ENCODE peak calls at places on chromosome 5, in eight cellular contexts. D is cardiac muscle cell; N is CD8-positive, alpha-beta T cell; M is H1; K is sigmoid colon; Y is skeletal muscle cell; B is pancreas; Z is astrocyte of the cerebellum. E is an unnamed sample.

GRCh38 chr5:105168806-105169205 is 1606.2 kb upstream of the NUDT12 start:
- DNase-seq in B (no peak), D (no peak), Z (no peak), Y (no peak), M (no peak), K (no peak), N (no peak), E (no peak)

GRCh38 chr5:97560176-97560993 is 377.3 kb upstream of the RIOK2 start:
- DNase-seq in D (no peak), M (no peak), B (no peak), N (no peak), Y (no peak), K (no peak), Z (no peak), E (no peak)

GRCh38 chr5:87572611-87573010 is 159.9 kb upstream of the CCNH start:
- DNase-seq in B (no peak), N (no peak), Y (no peak), Z (no peak), K (no peak), D (no peak), M (no peak), E (no peak)

GRCh38 chr5:87190687-87191086 is 77.0 kb upstream of the RASA1 start:
- DNase-seq in M (no peak), K (no peak), D (no peak), N (no peak), Y (no peak), Z (no peak), B (no peak), E (no peak)

GRCh38 chr5:157463081-157463480 is 3.1 kb downstream of the NIPAL4 start:
- DNase-seq in D (no peak), Z (no peak), B (no peak), N (no peak), Y (no peak), M (no peak), K (no peak), E (no peak)

GRCh38 chr5:57324159-57324558 is 150.3 kb downstream of the GPBP1 start:
- DNase-seq in Z (no peak), K (no peak), Y (no peak), N (no peak), D (no peak), B (no peak), M (no peak), E (no peak)

GRCh38 chr5:148998174-148998797 is 64.6 kb downstream of the SH3TC2 start:
- DNase-seq in Y (no peak), D (peak; percentile 64), K (no peak), N (no peak), B (peak; percentile 25), M (no peak), Z (no peak), E (peak; percentile 35)

GRCh38 chr5:172082180-172082579 is 75.7 kb upstream of the FBXW11 start:
- DNase-seq in B (no peak), N (no peak), D (no peak), M (no peak), K (peak; percentile 43), Z (no peak), Y (no peak), E (no peak)

GRCh38 chr5:169094586-169095409 is 206.1 kb downstream of the SLIT3 start:
- DNase-seq in Z (no peak), K (no peak), Y (no peak), B (no peak), N (no peak), M (no peak), D (no peak), E (no peak)

GRCh38 chr5:73770172-73770571 is 144.2 kb downstream of the ARHGEF28 start:
- DNase-seq in D (no peak), K (no peak), B (no peak), N (no peak), Y (no peak), M (no peak), Z (no peak), E (no peak)
- H3K4me3 ChIP-seq in D (no peak overlapping the region), K (no peak overlapping the region), B (no peak overlapping the region), N (no peak overlapping the region), Y (no peak overlapping the region), M (no peak overlapping the region), Z (no peak overlapping the region), E (no peak overlapping the region)

GRCh38 chr5:112179290-112179689 is 239.8 kb downstream of the EPB41L4A start:
- DNase-seq in K (no peak), Z (no peak), Y (no peak), B (no peak), D (no peak), N (no peak), M (no peak), E (no peak)
- H3K4me3 ChIP-seq in K (no peak overlapping the region), Z (no peak overlapping the region), Y (no peak overlapping the region), B (no peak overlapping the region), D (no peak overlapping the region), N (no peak overlapping the region), M (no peak overlapping the region), E (no peak overlapping the region)

GRCh38 chr5:177508837-177509236 is 789 bp downstream of the DOK3 start:
- DNase-seq in N (no peak), B (no peak), Y (no peak), M (no peak), K (no peak), D (no peak), Z (no peak), E (no peak)
- H3K4me3 ChIP-seq in N (no peak overlapping the region), B (no peak overlapping the region), Y (peak overlapping the region; percentile 29), M (no peak overlapping the region), K (peak overlapping the region; percentile 42), D (no peak overlapping the region), Z (no peak overlapping the region), E (peak overlapping the region; percentile 30)

DNA sequence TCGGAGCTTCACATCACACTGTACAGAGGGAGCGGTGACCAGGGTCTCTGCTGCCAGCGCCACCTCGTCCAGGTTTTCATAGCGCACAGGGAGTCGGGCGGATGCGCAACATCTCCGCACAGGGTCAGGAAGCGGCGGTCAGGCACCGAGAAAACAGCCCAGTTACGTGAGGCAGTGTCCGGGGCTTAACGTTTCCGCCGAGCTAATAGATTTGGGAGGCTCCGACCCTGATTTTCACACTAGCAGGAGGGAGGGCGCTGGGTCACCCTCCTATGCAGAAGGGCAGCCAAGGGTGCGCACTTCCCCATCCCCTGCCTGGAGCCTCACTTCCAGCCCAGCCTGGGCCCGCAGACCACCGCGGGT is 13.7 kb downstream of the BTNL9 start:
- DNase-seq in Y (no peak), D (no peak), M (no peak), K (no peak), N (no peak), Z (no peak), B (no peak), E (no peak)
- H3K4me3 ChIP-seq in Y (peak overlapping the region; percentile 48), D (no peak overlapping the region), M (peak overlapping the region; percentile 68), K (peak overlapping the region; percentile 53), N (peak overlapping the region; percentile 40), Z (peak overlapping the region; percentile 38), B (peak overlapping the region; percentile 40), E (peak overlapping the region; percentile 57)

DNA sequence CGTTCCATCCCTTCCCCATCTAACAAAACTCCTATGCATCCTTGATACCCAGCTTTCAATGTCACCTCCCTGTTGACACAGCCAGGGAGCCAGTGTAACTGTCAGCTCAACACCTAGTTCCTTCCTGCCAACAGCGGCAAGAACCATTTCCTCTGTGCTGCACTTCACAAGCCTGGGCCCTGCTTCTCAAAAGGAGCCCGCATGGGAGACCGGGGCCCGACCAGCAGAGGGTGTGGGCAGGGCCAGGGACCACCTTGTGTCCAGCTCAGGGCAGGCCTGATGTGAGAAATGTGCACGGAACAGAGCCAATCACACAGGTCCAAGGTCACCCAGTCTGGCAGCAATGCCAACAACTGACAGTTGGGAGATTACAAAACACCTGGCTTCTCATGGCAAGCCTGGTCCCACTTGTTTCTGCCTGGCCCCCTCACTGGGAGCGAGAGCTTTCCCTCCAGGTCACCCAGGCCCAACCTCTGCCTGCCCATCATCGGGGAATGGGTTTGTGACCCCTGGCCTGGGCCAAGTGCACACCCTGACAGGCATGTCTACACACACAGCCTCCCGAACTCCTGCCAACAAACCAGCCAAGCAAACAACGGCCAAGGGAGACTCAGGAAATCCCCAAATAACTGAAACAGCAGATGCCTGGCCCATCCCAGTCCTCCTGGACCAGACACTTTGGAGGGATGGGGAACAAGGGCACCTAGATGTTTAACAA is 3.1 kb downstream of the RNF44 start:
- DNase-seq in Z (no peak), Y (no peak), M (no peak), B (peak; percentile 70), K (no peak), N (peak; percentile 58), D (peak; percentile 31), E (no peak)
- H3K4me3 ChIP-seq in Z (no peak overlapping the region), Y (no peak overlapping the region), M (no peak overlapping the region), B (no peak overlapping the region), K (peak overlapping the region; percentile 1), N (peak overlapping the region; percentile 97), D (no peak overlapping the region), E (peak overlapping the region; percentile 78)

GRCh38 chr5:72622152-72622760 is 115.0 kb upstream of the ZNF366 start:
- DNase-seq in B (no peak), Z (no peak), K (no peak), D (no peak), Y (no peak), N (no peak), M (no peak), E (no peak)

GRCh38 chr5:72625369-72625768 is 118.2 kb upstream of the ZNF366 start:
- DNase-seq in K (no peak), Y (no peak), Z (no peak), N (no peak), B (no peak), M (no peak), D (no peak), E (no peak)

GRCh38 chr5:72621576-72621975 is 114.4 kb upstream of the ZNF366 start:
- DNase-seq in D (no peak), M (no peak), Z (no peak), B (no peak), K (no peak), N (no peak), Y (no peak), E (no peak)

GRCh38 chr5:72623936-72624335 is 116.7 kb upstream of the ZNF366 start:
- DNase-seq in K (no peak), Y (no peak), N (no peak), B (no peak), D (no peak), M (no peak), Z (no peak), E (no peak)

GRCh38 chr5:72624641-72625236 is 117.5 kb upstream of the ZNF366 start:
- DNase-seq in Z (peak; percentile 34), Y (no peak), K (peak; percentile 79), N (no peak), B (no peak), D (no peak), M (no peak), E (no peak)
- H3K4me3 ChIP-seq in Z (no peak overlapping the region), Y (no peak overlapping the region), K (no peak overlapping the region), N (no peak overlapping the region), B (no peak overlapping the region), D (no peak overlapping the region), M (no peak overlapping the region), E (no peak overlapping the region)

DNA sequence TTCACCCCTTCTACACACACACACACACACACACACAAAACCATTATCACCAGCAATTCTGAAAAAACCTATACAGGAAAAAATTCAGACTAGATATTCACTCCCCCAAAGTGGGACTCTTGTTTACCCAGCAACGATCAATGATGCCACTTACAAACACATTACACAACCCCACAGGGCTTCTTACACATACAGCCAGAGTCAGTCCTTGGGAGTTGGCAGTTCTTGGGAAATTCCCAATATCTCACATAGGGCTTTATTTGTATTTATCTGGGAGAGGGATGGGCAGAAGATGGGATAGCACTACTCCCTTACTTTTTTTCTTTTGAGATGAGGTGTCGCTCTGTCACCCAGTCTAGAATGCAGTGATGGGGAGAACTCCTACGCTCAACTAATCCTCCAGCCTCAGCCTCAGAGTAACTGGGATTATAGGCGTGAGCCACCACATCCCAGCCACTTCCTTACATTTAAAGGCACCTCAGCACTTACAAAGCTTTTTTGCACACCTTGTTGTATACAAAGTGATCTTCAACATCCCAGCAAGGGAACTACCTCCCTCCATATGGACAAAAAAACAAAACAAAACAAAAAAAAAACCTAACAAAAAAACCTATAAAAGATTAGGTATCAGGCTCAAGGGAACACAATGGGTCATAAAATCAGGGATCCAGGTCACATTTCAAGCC is 168.4 kb downstream of the TSSK1B start:
- DNase-seq in Z (no peak), D (no peak), K (no peak), Y (no peak), M (no peak), B (no peak), N (no peak), E (no peak)
- H3K4me3 ChIP-seq in Z (no peak overlapping the region), D (no peak overlapping the region), K (no peak overlapping the region), Y (no peak overlapping the region), M (no peak overlapping the region), B (no peak overlapping the region), N (no peak overlapping the region), E (no peak overlapping the region)